ENCODE peak calls at places on chromosome 1, in ten cellular contexts. U, Y, Q, A, O, V, F, I, T and G are unnamed samples.

GRCh38 chr1:29757866-29758763 is 521.8 kb downstream of the PTPRU start:
- DNase-seq in U (no peak), Y (no peak), Q (no peak), A (no peak), O (no peak), V (no peak), F (no peak), I (no peak), T (no peak), G (no peak)

GRCh38 chr1:1680031-1680911 is 12.3 kb downstream of the SLC35E2B start:
- DNase-seq in U (no peak), Y (no peak), Q (no peak), A (no peak), O (peak; percentile 74), V (no peak), F (no peak), I (no peak), T (peak; percentile 7), G (no peak)

GRCh38 chr1:94329986-94330385 is 88.2 kb upstream of the ABCD3 start:
- DNase-seq in U (no peak), Y (peak; percentile 73), Q (peak; percentile 79), A (peak; percentile 22), O (no peak), V (peak; percentile 79), F (peak; percentile 61), I (peak; percentile 54), T (no peak), G (peak; percentile 53)

GRCh38 chr1:101843160-101843559 is 153.6 kb downstream of the OLFM3 start:
- DNase-seq in U (no peak), Y (no peak), Q (no peak), A (no peak), O (no peak), V (no peak), F (no peak), I (no peak), T (no peak), G (no peak)

GRCh38 chr1:67201891-67202290 is 35.6 kb downstream of the IL23R start:
- DNase-seq in U (no peak), Y (peak; percentile 3), Q (no peak), A (no peak), O (no peak), V (peak; percentile 12), F (peak; percentile 21), I (no peak), T (no peak), G (peak; percentile 15)

GRCh38 chr1:98389809-98390208 is 271.7 kb upstream of the SNX7 start:
- DNase-seq in U (no peak), Y (peak; percentile 81), Q (peak; percentile 63), A (no peak), O (no peak), V (peak; percentile 90), F (peak; percentile 82), I (peak; percentile 95), T (no peak), G (peak; percentile 18)

GRCh38 chr1:215911406-215911968 is 344.4 kb downstream of the KCTD3 start:
- DNase-seq in U (no peak), Y (peak; percentile 74), Q (peak; percentile 27), A (no peak), O (no peak), V (peak; percentile 0), F (peak; percentile 30), I (peak; percentile 52), T (no peak), G (peak; percentile 33)

GRCh38 chr1:99527078-99527477 is 118.8 kb upstream of the PALMD start:
- DNase-seq in U (no peak), Y (peak; percentile 29), Q (peak; percentile 56), A (no peak), O (no peak), V (peak; percentile 50), F (peak; percentile 34), I (peak; percentile 20), T (no peak), G (no peak)

GRCh38 chr1:156489166-156489934 is 11.2 kb downstream of the MEF2D start:
- DNase-seq in U (no peak), Y (no peak), Q (no peak), A (peak; percentile 75), O (no peak), V (peak; percentile 62), F (no peak), I (peak; percentile 36), T (no peak), G (no peak)
- H3K4me3 ChIP-seq in U (peak overlapping the region; percentile 32), Y (no peak overlapping the region), Q (no peak overlapping the region), A (peak overlapping the region; percentile 25), O (no peak overlapping the region), V (no peak overlapping the region), F (no peak overlapping the region), I (no peak overlapping the region), T (peak overlapping the region; percentile 10), G (no peak overlapping the region)

GRCh38 chr1:152912471-152912870 is 4.1 kb downstream of the IVL start:
- DNase-seq in U (no peak), Y (no peak), Q (no peak), A (no peak), O (no peak), V (no peak), F (no peak), I (no peak), T (no peak), G (no peak)

GRCh38 chr1:152912900-152913299 is 4.6 kb downstream of the IVL start:
- DNase-seq in U (no peak), Y (no peak), Q (no peak), A (no peak), O (no peak), V (no peak), F (no peak), I (no peak), T (no peak), G (no peak)

DNA sequence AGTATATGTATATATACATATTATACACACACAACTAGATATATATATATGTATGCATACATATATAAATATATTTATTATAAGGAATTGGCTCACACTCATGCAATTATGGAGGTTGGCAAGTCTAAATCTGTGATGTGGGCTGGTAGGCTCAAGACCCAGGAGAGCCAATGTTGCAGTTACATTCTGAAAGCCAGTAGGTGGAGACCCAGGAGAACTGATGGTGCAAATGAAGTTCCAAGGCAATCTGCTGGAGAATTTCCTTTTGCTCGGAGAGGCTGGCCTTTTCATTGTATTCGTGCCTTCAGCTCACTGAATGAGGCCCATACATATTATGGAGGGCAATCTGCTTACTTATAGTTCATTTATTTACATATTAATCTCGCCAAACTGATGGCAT is 9.4 kb downstream of the IVL start:
- DNase-seq in U (no peak), Y (peak; percentile 7), Q (no peak), A (no peak), O (no peak), V (no peak), F (no peak), I (peak; percentile 1), T (no peak), G (no peak)
- TF ChIP-seq CTCF in U (no peak), Y (peak; percentile 22), Q (no peak), A (no peak), O (no peak), V (no peak), F (peak; percentile 22), I (peak; percentile 21), T (no peak), G (peak; percentile 10)

GRCh38 chr1:37034301-37035013 is at the start of gene GRIK3:
- DNase-seq in U (no peak), Y (no peak), Q (no peak), A (no peak), O (no peak), V (peak; percentile 4), F (no peak), I (no peak), T (no peak), G (no peak)

GRCh38 chr1:37035014-37035686 is 835 bp upstream of the GRIK3 start:
- DNase-seq in U (no peak), Y (no peak), Q (no peak), A (no peak), O (no peak), V (no peak), F (no peak), I (no peak), T (no peak), G (no peak)

GRCh38 chr1:37032660-37033354 is 1.5 kb downstream of the GRIK3 start:
- DNase-seq in U (no peak), Y (no peak), Q (no peak), A (no peak), O (no peak), V (no peak), F (no peak), I (no peak), T (no peak), G (no peak)

GRCh38 chr1:37031871-37032270 is 2.4 kb downstream of the GRIK3 start:
- DNase-seq in U (no peak), Y (no peak), Q (no peak), A (no peak), O (no peak), V (no peak), F (no peak), I (no peak), T (no peak), G (no peak)

DNA sequence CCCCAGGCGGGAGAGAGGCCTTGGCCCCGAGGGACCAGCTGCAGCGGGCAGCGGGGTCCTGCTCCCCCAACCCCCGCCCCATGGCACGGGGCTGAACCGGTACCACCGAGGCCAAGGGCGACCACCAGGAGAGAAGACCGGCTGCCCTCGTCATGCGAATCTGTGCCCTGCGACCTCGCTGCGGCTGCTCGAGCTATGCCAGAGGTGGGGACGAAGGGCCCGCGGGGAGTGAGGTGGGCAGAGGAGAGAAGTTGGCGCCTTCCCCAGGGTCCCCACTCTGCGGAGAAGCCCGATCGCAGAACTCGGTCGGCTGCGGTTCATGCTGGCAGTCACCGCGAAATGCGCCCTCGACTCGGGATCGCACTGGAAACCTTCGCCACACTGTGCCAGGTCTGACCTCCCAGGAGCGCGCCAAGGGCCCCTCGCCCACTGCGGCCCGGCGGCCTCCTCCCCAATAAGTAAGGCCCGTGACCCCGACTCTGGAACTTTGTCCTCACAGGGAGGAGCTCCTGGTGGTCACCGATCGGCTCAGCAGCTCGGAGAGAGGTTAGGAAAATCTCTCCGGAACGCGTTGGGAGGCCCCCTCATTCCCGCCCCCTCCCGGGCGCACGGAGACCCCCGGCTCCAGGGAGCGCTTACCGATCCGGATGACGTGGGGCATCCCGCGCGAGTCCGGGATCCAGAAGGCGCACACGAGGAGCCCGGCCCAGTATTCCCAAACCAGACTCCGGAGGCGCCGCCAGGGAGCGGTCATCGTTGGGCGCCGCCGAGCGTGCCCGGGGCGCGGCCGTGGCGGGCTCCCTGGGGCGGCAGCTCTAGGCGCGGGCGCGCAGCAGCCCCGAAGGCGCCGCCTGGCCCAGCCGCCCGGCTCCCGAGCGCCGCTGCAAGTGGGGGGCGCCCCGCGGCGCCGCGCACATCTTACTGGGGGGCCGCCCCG is 692 bp downstream of the GRIK3 start:
- DNase-seq in U (no peak), Y (no peak), Q (no peak), A (no peak), O (no peak), V (no peak), F (no peak), I (no peak), T (no peak), G (no peak)
- H3K4me3 ChIP-seq in U (peak overlapping the region; percentile 17), Y (no peak overlapping the region), Q (no peak overlapping the region), A (no peak overlapping the region), O (no peak overlapping the region), V (no peak overlapping the region), F (no peak overlapping the region), I (no peak overlapping the region), T (peak overlapping the region; percentile 44), G (no peak overlapping the region)

DNA sequence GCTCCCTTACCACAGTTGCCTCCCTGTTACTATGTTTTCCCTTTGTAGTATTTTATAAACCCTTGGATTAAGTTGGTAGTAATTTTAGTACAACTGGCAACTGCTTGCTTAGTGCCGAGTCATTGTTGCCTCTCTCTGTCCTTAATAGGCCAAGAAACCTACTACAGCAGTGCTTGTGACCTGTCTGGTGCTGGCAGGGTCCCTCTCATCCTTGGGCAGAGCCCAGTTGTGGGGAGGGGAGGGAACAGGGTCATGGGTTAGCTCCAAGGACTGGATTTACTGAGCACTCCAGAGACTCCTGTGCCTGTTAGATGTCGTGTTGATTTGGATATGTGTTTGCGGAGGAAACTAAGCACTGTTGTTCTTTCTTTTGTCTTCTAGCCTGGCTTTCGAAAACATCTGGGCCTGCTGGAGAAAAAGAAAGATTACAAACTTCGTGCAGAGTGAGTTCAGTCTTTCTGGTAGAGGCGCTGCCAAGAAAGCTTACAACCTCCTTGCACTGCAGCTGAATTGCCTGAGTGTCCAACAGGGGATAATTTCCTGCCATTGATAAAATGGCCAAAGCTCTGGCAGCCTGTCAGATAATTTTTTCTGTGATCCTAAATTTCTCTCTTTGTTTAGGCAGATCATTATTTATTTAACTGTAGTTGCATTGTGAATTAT is 3.6 kb downstream of the UTP11 start:
- DNase-seq in U (no peak), Y (no peak), Q (peak; percentile 82), A (peak; percentile 40), O (no peak), V (no peak), F (no peak), I (peak; percentile 35), T (no peak), G (no peak)
- TF ChIP-seq CTCF in U (no peak), Y (no peak), Q (no peak), A (no peak), O (no peak), V (no peak), F (no peak), I (no peak), T (no peak), G (no peak)